ENCODE peak calls at places on chromosomes 3 and 15, in four cellular contexts. J, S, P and E are unnamed samples.
A peak's percentile ranks its signal among the peaks of the same experiment; 100 is the strongest.

GRCh38 chr15:91061997-91062396 is 38.1 kb upstream of the SV2B start:
- DNase-seq in J (no peak), S (no peak), P (no peak), E (no peak)

GRCh38 chr3:39990532-39990931 is 181.1 kb downstream of the MYRIP start:
- DNase-seq in J (peak; percentile 58), S (no peak), P (no peak), E (no peak)

GRCh38 chr15:25508369-25509002 is 69.7 kb upstream of the UBE3A start:
- DNase-seq in J (peak; percentile 47), S (no peak), P (no peak), E (peak; percentile 16)

GRCh38 chr3:72153477-72154314 is 368.7 kb upstream of the PROK2 start:
- DNase-seq in J (no peak), S (no peak), P (no peak), E (no peak)

GRCh38 chr3:180280601-180281000 is 243.9 kb upstream of the PEX5L start:
- DNase-seq in J (no peak), S (no peak), P (no peak), E (no peak)

GRCh38 chr15:58221591-58222241 is 83.5 kb downstream of the AQP9 start:
- DNase-seq in J (peak; percentile 46), S (no peak), P (no peak), E (no peak)

GRCh38 chr3:33496449-33496848 is 56.2 kb upstream of the UBP1 start:
- DNase-seq in J (no peak), S (no peak), P (no peak), E (no peak)

GRCh38 chr3:59558906-59559720 is 509.3 kb upstream of the CFAP20DC start:
- DNase-seq in J (no peak), S (no peak), P (no peak), E (no peak)

GRCh38 chr3:29416514-29416913 is 135.6 kb downstream of the RBMS3 start:
- DNase-seq in J (no peak), S (no peak), P (no peak), E (no peak)

GRCh38 chr15:86040360-86041095 is 39.1 kb upstream of the AGBL1 start:
- DNase-seq in J (no peak), S (no peak), P (no peak), E (no peak)

GRCh38 chr3:9727041-9727595 is 4.4 kb upstream of the BRPF1 start:
- DNase-seq in J (peak; percentile 75), S (peak; percentile 50), P (peak; percentile 38), E (peak; percentile 69)

GRCh38 chr15:28289694-28290463 is 32.1 kb downstream of the HERC2 start:
- DNase-seq in J (no peak), S (no peak), P (no peak), E (no peak)

GRCh38 chr3:116037954-116038911 is 407.1 kb downstream of the LSAMP start:
- DNase-seq in J (peak; percentile 28), S (no peak), P (no peak), E (no peak)

GRCh38 chr3:189787622-189788021 is 156.4 kb downstream of the TP63 start:
- DNase-seq in J (no peak), S (no peak), P (no peak), E (no peak)

GRCh38 chr15:80188293-80188692 is 35.5 kb downstream of the FAH start:
- DNase-seq in J (no peak), S (no peak), P (no peak), E (no peak)

GRCh38 chr3:72100062-72100511 is 315.1 kb upstream of the PROK2 start:
- DNase-seq in J (peak; percentile 48), S (no peak), P (no peak), E (no peak)